ENCODE peak calls at places on chromosome 2, in ten cellular contexts. A is bronchial epithelial cell; Y is body of pancreas; W is fibroblast of lung; V is AG09319; K is endothelial cell; I is WTC11; P is upper lobe of left lung; H is CD8-positive, alpha-beta T cell; C is brain microvascular endothelial cell. O is an unnamed sample.

GRCh38 chr2:17816396-17817245 is at the start of gene MSGN1:
- DNase-seq in A (no peak), Y (no peak), W (no peak), V (no peak), K (no peak), I (no peak), P (peak), H (no peak), C (no peak), O (no peak)

GRCh38 chr2:105553538-105554196 is 154.8 kb upstream of the FHL2 start:
- DNase-seq in A (peak), Y (no peak), W (peak), V (no peak), K (no peak), I (no peak), P (no peak), H (no peak), C (no peak), O (no peak)

GRCh38 chr2:38524580-38524979 is 78.1 kb downstream of the HNRNPLL start:
- DNase-seq in A (no peak), Y (no peak), W (no peak), V (no peak), K (no peak), I (no peak), P (no peak), H (no peak), C (no peak), O (no peak)

GRCh38 chr2:32553829-32554432 is 73.9 kb upstream of the TTC27 start:
- DNase-seq in A (peak), Y (no peak), W (peak), V (peak), K (no peak), I (no peak), P (no peak), H (no peak), C (peak), O (no peak)

GRCh38 chr2:227324671-227325055 is 388 bp upstream of the MFF start:
- DNase-seq in A (no peak), Y (no peak), W (no peak), V (no peak), K (no peak), I (no peak), P (no peak), H (peak), C (no peak), O (no peak)

GRCh38 chr2:74497777-74498499 is 1.5 kb downstream of the LBX2 start:
- DNase-seq in A (no peak), Y (no peak), W (no peak), V (no peak), K (no peak), I (peak), P (peak), H (no peak), C (no peak), O (no peak)

GRCh38 chr2:64699712-64700111 is 46.0 kb upstream of the SERTAD2 start:
- DNase-seq in A (no peak), Y (no peak), W (no peak), V (no peak), K (no peak), I (peak), P (no peak), H (no peak), C (no peak), O (peak)

GRCh38 chr2:124024491-124025348 is at the start of gene CNTNAP5:
- DNase-seq in A (peak), Y (peak), W (peak), V (no peak), K (peak), I (peak), P (peak), H (no peak), C (peak), O (no peak)

GRCh38 chr2:176501652-176502051 is 232.4 kb downstream of the MTX2 start:
- DNase-seq in A (no peak), Y (no peak), W (no peak), V (no peak), K (no peak), I (no peak), P (no peak), H (no peak), C (no peak), O (no peak)

GRCh38 chr2:110678457-110679336 is 834 bp upstream of the BUB1 start:
- DNase-seq in A (peak), Y (peak), W (peak), V (no peak), K (peak), I (no peak), P (no peak), H (peak), C (no peak), O (peak)

GRCh38 chr2:240567137-240567871 is 980 bp upstream of the RNPEPL1 start:
- DNase-seq in A (peak), Y (peak), W (no peak), V (no peak), K (peak), I (peak), P (peak), H (peak), C (no peak), O (no peak)

GRCh38 chr2:102033028-102033749 is 41.4 kb downstream of the IL1R2 start:
- DNase-seq in A (peak), Y (peak), W (peak), V (no peak), K (no peak), I (no peak), P (no peak), H (peak), C (peak), O (peak)

GRCh38 chr2:15940661-15941482 is 522 bp downstream of the MYCN start:
- DNase-seq in A (no peak), Y (no peak), W (no peak), V (no peak), K (peak), I (peak), P (peak), H (no peak), C (no peak), O (no peak)

GRCh38 chr2:22894761-22895160 is 490.2 kb upstream of the KLHL29 start:
- DNase-seq in A (no peak), Y (no peak), W (no peak), V (no peak), K (no peak), I (no peak), P (no peak), H (no peak), C (no peak), O (no peak)

GRCh38 chr2:31457651-31458050 is 43.1 kb upstream of the XDH start:
- DNase-seq in A (no peak), Y (no peak), W (no peak), V (no peak), K (no peak), I (no peak), P (peak), H (no peak), C (no peak), O (no peak)

GRCh38 chr2:224173210-224173609 is 134.1 kb upstream of the SERPINE2 start:
- DNase-seq in A (no peak), Y (no peak), W (no peak), V (no peak), K (no peak), I (no peak), P (no peak), H (no peak), C (no peak), O (no peak)

GRCh38 chr2:1974391-1974790 is 230.1 kb upstream of the PXDN start:
- DNase-seq in A (no peak), Y (no peak), W (no peak), V (no peak), K (no peak), I (no peak), P (no peak), H (no peak), C (peak), O (no peak)

GRCh38 chr2:228731517-228731916 is 539.6 kb downstream of the PID1 start:
- DNase-seq in A (peak), Y (no peak), W (peak), V (peak), K (no peak), I (no peak), P (no peak), H (no peak), C (peak), O (no peak)

GRCh38 chr2:43634604-43635306 is 2.3 kb upstream of the PLEKHH2 start:
- DNase-seq in A (peak), Y (no peak), W (peak), V (peak), K (no peak), I (no peak), P (no peak), H (no peak), C (peak), O (no peak)

GRCh38 chr2:166170356-166170755 is 42.5 kb upstream of the SCN1A start:
- DNase-seq in A (peak), Y (no peak), W (peak), V (no peak), K (no peak), I (no peak), P (no peak), H (no peak), C (peak), O (no peak)

GRCh38 chr2:52904511-52904910 is 863.1 kb upstream of the CHAC2 start:
- DNase-seq in A (peak), Y (no peak), W (peak), V (no peak), K (no peak), I (no peak), P (no peak), H (no peak), C (no peak), O (no peak)

GRCh38 chr2:69003731-69004130 is 9.2 kb upstream of the ANTXR1 start:
- DNase-seq in A (no peak), Y (no peak), W (no peak), V (no peak), K (no peak), I (no peak), P (no peak), H (no peak), C (no peak), O (no peak)

GRCh38 chr2:11697103-11697871 is 27.3 kb upstream of the NTSR2 start:
- DNase-seq in A (peak), Y (no peak), W (peak), V (peak), K (peak), I (no peak), P (peak), H (no peak), C (peak), O (no peak)

GRCh38 chr2:148561389-148561788 is 83.2 kb upstream of the EPC2 start:
- DNase-seq in A (no peak), Y (no peak), W (no peak), V (no peak), K (no peak), I (no peak), P (peak), H (no peak), C (no peak), O (no peak)

GRCh38 chr2:239532859-239533258 is 132.0 kb upstream of the HDAC4 start:
- DNase-seq in A (no peak), Y (no peak), W (no peak), V (no peak), K (no peak), I (no peak), P (no peak), H (no peak), C (no peak), O (no peak)

GRCh38 chr2:58101500-58101899 is 54.9 kb downstream of the VRK2 start:
- DNase-seq in A (peak), Y (no peak), W (peak), V (no peak), K (no peak), I (no peak), P (no peak), H (no peak), C (no peak), O (no peak)

GRCh38 chr2:20444993-20445910 is 1.6 kb upstream of the RHOB start:
- DNase-seq in A (no peak), Y (peak), W (no peak), V (no peak), K (no peak), I (no peak), P (no peak), H (no peak), C (no peak), O (no peak)

GRCh38 chr2:33216508-33217182 is 259.8 kb upstream of the RASGRP3 start:
- DNase-seq in A (peak), Y (peak), W (peak), V (no peak), K (no peak), I (no peak), P (no peak), H (no peak), C (peak), O (no peak)

GRCh38 chr2:12261993-12262680 is 454.6 kb upstream of the TRIB2 start:
- DNase-seq in A (peak), Y (no peak), W (peak), V (no peak), K (no peak), I (no peak), P (no peak), H (no peak), C (no peak), O (no peak)

GRCh38 chr2:99031991-99032390 is 96.0 kb upstream of the CRACDL start:
- DNase-seq in A (no peak), Y (no peak), W (no peak), V (no peak), K (no peak), I (no peak), P (no peak), H (no peak), C (no peak), O (no peak)

GRCh38 chr2:147204102-147204501 is 640.7 kb upstream of the ACVR2A start:
- DNase-seq in A (peak), Y (no peak), W (peak), V (peak), K (no peak), I (no peak), P (no peak), H (no peak), C (peak), O (no peak)

DNA sequence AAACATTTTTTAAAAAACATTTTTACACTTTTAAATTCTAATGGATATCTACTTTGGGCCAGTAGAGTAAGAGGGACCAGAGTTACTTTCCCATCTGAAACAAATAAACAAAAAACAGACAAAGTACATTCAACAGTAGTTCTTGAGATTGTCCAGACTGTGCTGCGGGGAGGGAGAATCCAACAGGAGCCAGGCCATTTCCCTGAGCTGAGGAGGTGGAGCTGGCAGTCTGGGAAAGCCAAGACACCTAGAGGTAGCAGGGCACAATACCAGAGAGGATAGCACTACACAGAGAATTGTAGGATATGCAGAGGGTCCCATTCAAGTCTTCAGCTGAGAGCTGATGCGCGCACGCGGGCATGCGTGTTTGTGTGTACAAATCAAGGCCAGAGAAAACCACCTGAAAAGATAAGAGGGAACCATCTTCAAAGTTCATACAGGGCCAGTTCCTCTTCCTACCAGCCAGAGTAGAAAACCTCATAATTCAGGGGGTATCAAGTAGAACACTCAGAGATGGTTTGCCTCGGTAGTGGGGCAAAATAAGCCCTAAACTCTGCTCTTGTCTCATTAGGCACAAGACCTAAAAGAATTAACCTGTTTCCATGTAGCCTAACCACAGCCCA is 44.0 kb downstream of the PTRHD1 start:
- DNase-seq in A (no peak), Y (no peak), W (no peak), V (no peak), K (peak), I (peak), P (no peak), H (no peak), C (no peak), O (no peak)
- TF ChIP-seq CTCF in A (no peak), Y (no peak), W (no peak), V (no peak), K (no peak), I (no peak), P (no peak), H (no peak), C (peak), O (no peak)

GRCh38 chr2:714005-714741 is 37.0 kb upstream of the TMEM18 start:
- DNase-seq in A (peak), Y (peak), W (peak), V (peak), K (peak), I (peak), P (no peak), H (no peak), C (peak), O (no peak)

GRCh38 chr2:719734-720133 is 42.5 kb upstream of the TMEM18 start:
- DNase-seq in A (no peak), Y (no peak), W (no peak), V (no peak), K (no peak), I (no peak), P (no peak), H (no peak), C (no peak), O (no peak)

GRCh38 chr2:719191-719590 is 42.0 kb upstream of the TMEM18 start:
- DNase-seq in A (no peak), Y (no peak), W (no peak), V (no peak), K (no peak), I (no peak), P (no peak), H (no peak), C (no peak), O (no peak)

GRCh38 chr2:715038-715437 is 37.8 kb upstream of the TMEM18 start:
- DNase-seq in A (no peak), Y (no peak), W (no peak), V (no peak), K (no peak), I (no peak), P (no peak), H (no peak), C (no peak), O (no peak)

GRCh38 chr2:715847-716573 is 38.8 kb upstream of the TMEM18 start:
- DNase-seq in A (no peak), Y (no peak), W (peak), V (no peak), K (no peak), I (peak), P (peak), H (no peak), C (peak), O (no peak)
- TF ChIP-seq CTCF in A (peak), Y (no peak), W (peak), V (peak), K (peak), I (peak), P (no peak), H (no peak), C (peak), O (no peak)

GRCh38 chr2:46297546-46298271 is 502 bp downstream of the EPAS1 start:
- DNase-seq in A (peak), Y (peak), W (no peak), V (no peak), K (peak), I (peak), P (peak), H (peak), C (no peak), O (peak)
- TF ChIP-seq CTCF in A (no peak), Y (peak), W (no peak), V (no peak), K (no peak), I (no peak), P (peak), H (no peak), C (no peak), O (no peak)

DNA sequence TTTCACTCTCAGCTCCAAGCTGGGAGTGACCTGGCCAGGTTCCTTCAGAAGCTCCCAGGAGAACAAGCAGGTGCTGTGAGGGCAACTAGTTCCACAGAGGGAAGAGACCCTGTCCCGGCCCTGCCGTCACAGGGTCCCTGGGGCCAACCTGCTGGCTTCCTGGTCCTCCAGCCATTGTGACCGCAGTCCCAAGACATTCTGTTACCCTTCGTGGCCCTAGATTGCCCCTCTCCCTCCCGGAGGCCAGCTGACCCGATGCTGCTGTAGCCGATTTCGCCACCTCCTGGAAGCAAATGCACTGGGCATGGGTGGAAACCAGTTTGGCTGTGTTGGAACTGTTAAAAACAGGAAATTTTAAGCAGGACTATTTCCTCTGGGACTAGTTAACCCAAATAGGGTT is 55.4 kb downstream of the EPAS1 start:
- DNase-seq in A (no peak), Y (no peak), W (no peak), V (no peak), K (peak), I (no peak), P (peak), H (no peak), C (no peak), O (no peak)
- TF ChIP-seq CTCF in A (no peak), Y (no peak), W (no peak), V (no peak), K (no peak), I (no peak), P (no peak), H (no peak), C (peak), O (no peak)

GRCh38 chr2:55618649-55619055 is 1.2 kb upstream of the PPP4R3B start:
- DNase-seq in A (peak), Y (peak), W (peak), V (peak), K (peak), I (peak), P (no peak), H (peak), C (peak), O (peak)

GRCh38 chr2:55617160-55618024 is at the start of gene PPP4R3B:
- DNase-seq in A (peak), Y (peak), W (peak), V (peak), K (peak), I (peak), P (peak), H (peak), C (peak), O (peak)

GRCh38 chr2:55621802-55622201 is 4.4 kb upstream of the PPP4R3B start:
- DNase-seq in A (no peak), Y (no peak), W (no peak), V (no peak), K (no peak), I (no peak), P (no peak), H (no peak), C (no peak), O (no peak)

GRCh38 chr2:55618025-55618648 is 715 bp upstream of the PPP4R3B start:
- DNase-seq in A (peak), Y (no peak), W (no peak), V (no peak), K (no peak), I (no peak), P (no peak), H (no peak), C (peak), O (no peak)

DNA sequence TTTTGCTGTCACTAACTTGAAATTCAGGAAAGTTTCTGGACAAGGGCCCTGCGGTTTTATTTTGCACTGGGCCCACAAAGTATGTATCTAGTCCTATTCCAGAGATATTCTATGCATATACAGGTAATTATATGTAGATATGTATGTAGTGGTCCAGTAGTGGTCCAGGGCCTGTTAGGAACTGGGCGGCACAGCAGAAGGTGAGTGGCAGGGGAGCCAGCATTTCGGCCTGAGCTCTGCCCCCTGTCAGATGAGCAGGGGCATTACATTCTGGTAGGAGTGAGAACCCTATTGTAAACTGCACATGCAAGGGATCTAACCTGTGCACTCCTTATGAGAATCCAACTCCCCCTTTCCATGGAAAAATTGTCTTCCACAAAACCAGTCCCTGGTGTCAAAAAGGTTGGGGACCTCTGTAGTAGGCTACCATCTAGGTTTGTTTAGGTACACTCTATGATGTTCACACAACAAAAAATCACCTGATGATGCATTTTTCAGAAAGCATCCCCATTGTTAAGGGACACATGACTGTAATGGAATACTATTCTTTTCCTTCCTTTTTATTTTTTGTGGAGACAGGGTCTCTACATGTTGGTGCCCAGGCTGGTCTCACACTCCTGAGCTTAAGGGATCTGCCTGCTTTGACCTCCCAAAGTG is 2.8 kb upstream of the PPP4R3B start:
- DNase-seq in A (peak), Y (no peak), W (no peak), V (no peak), K (peak), I (peak), P (no peak), H (no peak), C (no peak), O (no peak)
- TF ChIP-seq CTCF in A (peak), Y (peak), W (peak), V (peak), K (peak), I (peak), P (no peak), H (peak), C (peak), O (no peak)

O was measured in activated B cell treated with CpG ODN at 0.5 μM for 24 hours.